ENCODE peak calls at places on chromosomes 13 and 19, in four cellular contexts. P is thoracic aorta; H is effector memory CD4-positive, alpha-beta T cell; N is tibial nerve. Y is an unnamed sample. For H3K36me3, the result is how much of the 10 kb centered on the place peaks cover.

GRCh38 chr13:85724554-85725432 is 74.4 kb downstream of the SLITRK6 start:
- DNase-seq in P (no peak), H (no peak), N (no peak), Y (no peak)

GRCh38 chr19:7294571-7295212 is 478 bp upstream of the INSR start:
- DNase-seq in P (peak), H (no peak), N (peak), Y (no peak)

GRCh38 chr19:49496574-49497008 is 357 bp downstream of the RPS11 start:
- DNase-seq in P (no peak), H (no peak), N (no peak), Y (no peak)

GRCh38 chr19:49554701-49555181 is 25.6 kb downstream of the NOSIP start:
- DNase-seq in P (no peak), H (no peak), N (no peak), Y (no peak)

GRCh38 chr19:12668937-12669271 is 2.3 kb downstream of the WDR83 start:
- DNase-seq in P (no peak), H (peak), N (peak), Y (peak)

GRCh38 chr13:38630780-38631179 is 56.1 kb upstream of the FREM2 start:
- DNase-seq in P (no peak), H (no peak), N (no peak), Y (no peak)

GRCh38 chr13:93981578-93981977 is 497.9 kb downstream of the DCT start:
- DNase-seq in P (no peak), H (no peak), N (no peak), Y (no peak)

GRCh38 chr13:99655351-99656091 is 154.2 kb downstream of the TM9SF2 start:
- DNase-seq in P (no peak), H (no peak), N (no peak), Y (no peak)

GRCh38 chr13:52695856-52696255 is 43.2 kb downstream of the SUGT1 start:
- DNase-seq in P (no peak), H (no peak), N (no peak), Y (no peak)

DNA sequence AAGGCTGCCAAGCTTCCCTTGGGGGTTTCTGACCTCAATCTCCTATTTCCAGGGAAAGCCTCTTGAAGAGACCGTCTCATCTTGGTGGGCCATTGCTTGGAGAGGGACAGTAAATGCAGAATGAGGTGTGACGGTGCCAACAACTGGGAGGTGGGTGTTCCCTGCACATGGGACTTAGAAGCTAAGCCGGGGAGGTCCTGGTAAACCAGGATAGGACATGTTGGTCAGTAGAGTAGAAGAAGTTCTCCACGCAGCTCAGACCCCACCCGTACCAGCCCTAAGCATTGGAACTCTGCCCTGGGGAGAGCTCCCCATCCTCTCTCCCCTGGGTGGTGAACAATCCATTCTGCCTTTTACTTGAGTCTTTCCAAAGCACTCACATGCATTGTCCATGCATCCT is 92.0 kb downstream of the SOX1 start:
- DNase-seq in P (no peak), H (no peak), N (no peak), Y (no peak)
- H3K4me3 ChIP-seq in P (no peak), H (no peak), N (no peak), Y (no peak)

GRCh38 chr19:40802300-40803169 is 3.5 kb downstream of the EGLN2 start:
- DNase-seq in P (no peak), H (no peak), N (no peak), Y (no peak)

GRCh38 chr19:40803857-40804782 is 5.1 kb downstream of the EGLN2 start:
- DNase-seq in P (no peak), H (peak), N (no peak), Y (no peak)

GRCh38 chr19:40804783-40805242 is 5.8 kb downstream of the EGLN2 start:
- DNase-seq in P (no peak), H (no peak), N (no peak), Y (no peak)

GRCh38 chr19:40801449-40802299 is 2.7 kb downstream of the EGLN2 start:
- DNase-seq in P (no peak), H (no peak), N (no peak), Y (no peak)

GRCh38 chr19:40803170-40803856 is 4.3 kb downstream of the EGLN2 start:
- DNase-seq in P (no peak), H (no peak), N (no peak), Y (no peak)
- H3K36me3 ChIP-seq in P (under half), H (under half), N (under half), Y (under half)

GRCh38 chr13:113124211-113125025 is 1.8 kb downstream of the F10 start:
- DNase-seq in P (no peak), H (no peak), N (no peak), Y (no peak)

GRCh38 chr13:113121183-113121927 is 1.2 kb upstream of the F10 start:
- DNase-seq in P (no peak), H (no peak), N (no peak), Y (no peak)

GRCh38 chr13:113122571-113123225 is at the start of gene F10:
- DNase-seq in P (no peak), H (no peak), N (peak), Y (peak)

GRCh38 chr13:113121928-113122420 is 625 bp upstream of the F10 start:
- DNase-seq in P (no peak), H (no peak), N (no peak), Y (no peak)

GRCh38 chr13:113123226-113124150 is 889 bp downstream of the F10 start:
- DNase-seq in P (no peak), H (no peak), N (no peak), Y (no peak)
- H3K4me3 ChIP-seq in P (no peak), H (no peak), N (no peak), Y (peak)

GRCh38 chr19:18361646-18362045 is 21.2 kb downstream of the PGPEP1 start:
- DNase-seq in P (no peak), H (no peak), N (no peak), Y (no peak)
- H3K36me3 ChIP-seq in P (under half), H (under half), N (under half), Y (under half)

GRCh38 chr13:64083396-64083795 is 2667.7 kb upstream of the PCDH20 start:
- DNase-seq in P (no peak), H (no peak), N (no peak), Y (no peak)

GRCh38 chr13:64075543-64076271 is 2660.1 kb upstream of the PCDH20 start:
- DNase-seq in P (no peak), H (no peak), N (no peak), Y (no peak)

GRCh38 chr13:64078025-64078424 is 2662.4 kb upstream of the PCDH20 start:
- DNase-seq in P (no peak), H (no peak), N (no peak), Y (no peak)

GRCh38 chr13:64074989-64075474 is 2659.4 kb upstream of the PCDH20 start:
- DNase-seq in P (no peak), H (no peak), N (no peak), Y (no peak)

GRCh38 chr13:64078480-64078936 is 2662.9 kb upstream of the PCDH20 start:
- DNase-seq in P (no peak), H (no peak), N (no peak), Y (no peak)
- H3K4me3 ChIP-seq in P (no peak), H (no peak), N (no peak), Y (no peak)

GRCh38 chr19:1646149-1646930 is 6.1 kb downstream of the TCF3 start:
- DNase-seq in P (no peak), H (no peak), N (no peak), Y (no peak)
- H3K36me3 ChIP-seq in P (under half), H (under half), N (under half), Y (under half)

DNA sequence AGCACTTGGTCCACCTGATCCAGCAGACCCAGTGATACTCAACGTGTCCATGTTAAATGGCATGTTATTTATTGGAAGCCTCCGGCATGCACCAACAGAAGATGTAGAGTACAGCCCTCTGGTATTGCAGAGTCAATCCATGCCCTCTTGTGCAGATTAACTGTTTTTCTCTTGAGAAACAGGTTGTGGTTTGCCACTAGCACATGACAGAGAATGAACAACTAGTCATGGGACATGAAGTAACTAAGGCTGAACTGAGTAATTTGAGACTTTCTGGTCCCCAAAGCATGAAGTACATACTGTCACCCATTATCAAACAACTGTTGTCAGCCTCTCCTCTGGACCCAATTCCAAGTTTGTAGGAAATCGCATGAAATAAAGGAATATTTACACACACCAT is 3.2 kb downstream of the ZNF562 start:
- DNase-seq in P (no peak), H (no peak), N (no peak), Y (no peak)
- H3K4me3 ChIP-seq in P (no peak), H (no peak), N (no peak), Y (no peak)

GRCh38 chr19:45361608-45362007 is 8.8 kb downstream of the ERCC2 start:
- DNase-seq in P (no peak), H (no peak), N (no peak), Y (no peak)
- H3K36me3 ChIP-seq in P (under half), H (under half), N (under half), Y (under half)

GRCh38 chr19:5339470-5339949 is 1.1 kb downstream of the PTPRS start:
- DNase-seq in P (no peak), H (no peak), N (no peak), Y (no peak)
- H3K4me3 ChIP-seq in P (peak), H (no peak), N (peak), Y (peak)

DNA sequence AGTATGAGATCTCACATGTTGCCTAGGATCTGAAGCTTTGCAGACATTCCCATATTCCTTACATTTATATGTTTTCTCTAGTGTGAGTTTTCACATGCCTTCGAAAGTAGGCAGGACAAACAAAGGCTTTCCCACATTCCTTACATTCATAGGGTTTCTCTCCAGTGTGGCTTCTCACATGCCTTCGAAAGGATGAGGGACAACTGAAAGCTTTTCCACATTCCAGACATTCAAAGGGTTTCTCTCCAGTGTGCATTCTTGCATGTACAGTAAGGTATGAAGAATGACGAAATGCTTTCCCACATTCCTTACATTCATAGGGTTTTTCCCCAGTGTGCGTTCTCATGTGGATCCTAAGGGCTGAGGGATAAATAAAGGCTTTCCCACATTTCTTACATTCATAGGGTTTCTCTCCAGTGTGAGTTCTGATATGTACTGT is 14.2 kb downstream of the ZNF699 start:
- DNase-seq in P (no peak), H (no peak), N (no peak), Y (no peak)
- H3K36me3 ChIP-seq in P (half or more), H (half or more), N (under half), Y (under half)

Y was measured in BJ.